ENCODE peak calls at places on chromosome 1, in seven cellular contexts. One of them, this sample, is unnamed. For H3K4me1, the result is how much of the 10 kb centered on the place peaks cover.

GRCh38 chr1:57132993-57133614 is 167.3 kb upstream of the C8B start:
- DNase-seq in neural progenitor cell: no peak
- DNase-seq in A549: no peak
- DNase-seq in upper lobe of right lung: no peak
- DNase-seq in OCI-LY7: no peak
- DNase-seq in stomach: no peak
- DNase-seq in uterus: no peak
- DNase-seq in this sample: no peak

GRCh38 chr1:183024352-183025337 is 1.4 kb downstream of the LAMC1 start:
- DNase-seq in neural progenitor cell: peak
- DNase-seq in A549: no peak
- DNase-seq in upper lobe of right lung: no peak
- DNase-seq in OCI-LY7: peak
- DNase-seq in stomach: no peak
- DNase-seq in uterus: no peak
- DNase-seq in this sample: no peak

GRCh38 chr1:66778266-66778665 is 22.8 kb downstream of the INSL5 start:
- DNase-seq in neural progenitor cell: no peak
- DNase-seq in A549: no peak
- DNase-seq in upper lobe of right lung: no peak
- DNase-seq in OCI-LY7: no peak
- DNase-seq in stomach: no peak
- DNase-seq in uterus: no peak
- DNase-seq in this sample: no peak

GRCh38 chr1:43285269-43285986 is at the start of gene C1orf210:
- DNase-seq in neural progenitor cell: peak
- DNase-seq in A549: no peak
- DNase-seq in upper lobe of right lung: peak
- DNase-seq in OCI-LY7: no peak
- DNase-seq in stomach: peak
- DNase-seq in uterus: no peak
- DNase-seq in this sample: no peak

GRCh38 chr1:208919371-208919770 is 664.1 kb upstream of the CAMK1G start:
- DNase-seq in neural progenitor cell: no peak
- DNase-seq in A549: no peak
- DNase-seq in upper lobe of right lung: no peak
- DNase-seq in OCI-LY7: no peak
- DNase-seq in stomach: no peak
- DNase-seq in uterus: no peak
- DNase-seq in this sample: no peak

GRCh38 chr1:2548068-2548589 is 8.0 kb upstream of the TNFRSF14 start:
- DNase-seq in neural progenitor cell: peak
- DNase-seq in A549: peak
- DNase-seq in upper lobe of right lung: peak
- DNase-seq in OCI-LY7: peak
- DNase-seq in stomach: peak
- DNase-seq in uterus: peak
- DNase-seq in this sample: peak

GRCh38 chr1:81424056-81424455 is 376.7 kb upstream of the ADGRL2 start:
- DNase-seq in neural progenitor cell: no peak
- DNase-seq in A549: no peak
- DNase-seq in upper lobe of right lung: no peak
- DNase-seq in OCI-LY7: no peak
- DNase-seq in stomach: no peak
- DNase-seq in uterus: no peak
- DNase-seq in this sample: no peak

GRCh38 chr1:91635763-91636162 is 135.1 kb downstream of the CDC7 start:
- DNase-seq in neural progenitor cell: no peak
- DNase-seq in A549: no peak
- DNase-seq in upper lobe of right lung: no peak
- DNase-seq in OCI-LY7: no peak
- DNase-seq in stomach: no peak
- DNase-seq in uterus: no peak
- DNase-seq in this sample: no peak

GRCh38 chr1:52189898-52190480 is 48.1 kb downstream of the ZFYVE9 start:
- DNase-seq in neural progenitor cell: no peak
- DNase-seq in A549: no peak
- DNase-seq in upper lobe of right lung: no peak
- DNase-seq in OCI-LY7: no peak
- DNase-seq in stomach: no peak
- DNase-seq in uterus: no peak
- DNase-seq in this sample: no peak

GRCh38 chr1:180586671-180587155 is 27.9 kb downstream of the OVAAL start:
- DNase-seq in neural progenitor cell: no peak
- DNase-seq in A549: peak
- DNase-seq in upper lobe of right lung: no peak
- DNase-seq in OCI-LY7: no peak
- DNase-seq in stomach: peak
- DNase-seq in uterus: no peak
- DNase-seq in this sample: peak

GRCh38 chr1:63843010-63843409 is 69.2 kb downstream of the ROR1 start:
- DNase-seq in neural progenitor cell: no peak
- DNase-seq in A549: no peak
- DNase-seq in upper lobe of right lung: no peak
- DNase-seq in OCI-LY7: no peak
- DNase-seq in stomach: no peak
- DNase-seq in uterus: no peak
- DNase-seq in this sample: no peak

GRCh38 chr1:92168657-92169056 is 49.1 kb upstream of the C1orf146 start:
- DNase-seq in neural progenitor cell: peak
- DNase-seq in A549: no peak
- DNase-seq in upper lobe of right lung: no peak
- DNase-seq in OCI-LY7: no peak
- DNase-seq in stomach: no peak
- DNase-seq in uterus: no peak
- DNase-seq in this sample: no peak

GRCh38 chr1:206698011-206698410 is 13.3 kb downstream of the MAPKAPK2 start:
- DNase-seq in neural progenitor cell: no peak
- DNase-seq in A549: no peak
- DNase-seq in upper lobe of right lung: no peak
- DNase-seq in OCI-LY7: no peak
- DNase-seq in stomach: no peak
- DNase-seq in uterus: no peak
- DNase-seq in this sample: no peak

GRCh38 chr1:112710586-112710985 is 3.7 kb upstream of the RHOC start:
- DNase-seq in neural progenitor cell: no peak
- DNase-seq in A549: no peak
- DNase-seq in upper lobe of right lung: no peak
- DNase-seq in OCI-LY7: no peak
- DNase-seq in stomach: no peak
- DNase-seq in uterus: no peak
- DNase-seq in this sample: no peak

GRCh38 chr1:167220537-167221125 is at the start of gene POU2F1:
- DNase-seq in neural progenitor cell: peak
- DNase-seq in A549: peak
- DNase-seq in upper lobe of right lung: peak
- DNase-seq in OCI-LY7: peak
- DNase-seq in stomach: peak
- DNase-seq in uterus: peak
- DNase-seq in this sample: peak
- H3K4me1 ChIP-seq in neural progenitor cell: under half
- H3K4me1 ChIP-seq in A549: under half
- H3K4me1 ChIP-seq in upper lobe of right lung: under half
- H3K4me1 ChIP-seq in OCI-LY7: under half
- H3K4me1 ChIP-seq in stomach: under half
- H3K4me1 ChIP-seq in uterus: under half
- H3K4me1 ChIP-seq in this sample: under half

GRCh38 chr1:194723067-194723466 is 1536.7 kb upstream of the B3GALT2 start:
- DNase-seq in neural progenitor cell: no peak
- DNase-seq in A549: no peak
- DNase-seq in upper lobe of right lung: no peak
- DNase-seq in OCI-LY7: no peak
- DNase-seq in stomach: no peak
- DNase-seq in uterus: no peak
- DNase-seq in this sample: no peak
- H3K4me3 ChIP-seq in neural progenitor cell: no peak
- H3K4me3 ChIP-seq in A549: no peak
- H3K4me3 ChIP-seq in upper lobe of right lung: no peak
- H3K4me3 ChIP-seq in OCI-LY7: no peak
- H3K4me3 ChIP-seq in stomach: no peak
- H3K4me3 ChIP-seq in uterus: no peak
- H3K4me3 ChIP-seq in this sample: no peak

DNA sequence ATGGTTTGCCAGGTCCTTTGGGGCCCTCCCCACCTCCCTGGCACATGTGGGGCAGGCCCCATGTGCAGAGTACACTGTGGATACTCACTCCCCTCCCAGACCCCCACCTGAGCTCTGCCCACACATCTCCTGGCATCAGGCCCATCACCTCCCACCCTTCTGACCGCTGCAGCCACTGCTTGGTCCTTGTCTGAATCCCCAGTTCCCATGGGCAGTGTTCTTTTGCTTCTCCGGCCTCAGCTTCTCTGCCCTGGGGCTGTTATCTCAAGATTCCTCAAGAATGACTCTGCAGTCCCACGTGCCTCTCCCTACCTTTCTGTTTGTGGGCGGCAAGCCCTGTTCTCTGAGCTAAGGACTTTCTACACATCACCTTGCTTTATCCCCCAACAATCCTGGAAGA is 187.7 kb upstream of the EDN2 start:
- DNase-seq in neural progenitor cell: no peak
- DNase-seq in A549: peak
- DNase-seq in upper lobe of right lung: peak
- DNase-seq in OCI-LY7: no peak
- DNase-seq in stomach: peak
- DNase-seq in uterus: no peak
- DNase-seq in this sample: no peak
- H3K27ac ChIP-seq in neural progenitor cell: no peak
- H3K27ac ChIP-seq in A549: peak
- H3K27ac ChIP-seq in upper lobe of right lung: no peak
- H3K27ac ChIP-seq in OCI-LY7: no peak
- H3K27ac ChIP-seq in stomach: peak
- H3K27ac ChIP-seq in uterus: no peak
- H3K27ac ChIP-seq in this sample: peak

GRCh38 chr1:228293393-228293792 is 85.5 kb downstream of the OBSCN start:
- DNase-seq in neural progenitor cell: no peak
- DNase-seq in A549: no peak
- DNase-seq in upper lobe of right lung: peak
- DNase-seq in OCI-LY7: no peak
- DNase-seq in stomach: no peak
- DNase-seq in uterus: no peak
- DNase-seq in this sample: no peak
- H3K4me1 ChIP-seq in neural progenitor cell: under half
- H3K4me1 ChIP-seq in A549: under half
- H3K4me1 ChIP-seq in upper lobe of right lung: under half
- H3K4me1 ChIP-seq in OCI-LY7: under half
- H3K4me1 ChIP-seq in stomach: under half
- H3K4me1 ChIP-seq in uterus: under half
- H3K4me1 ChIP-seq in this sample: under half

GRCh38 chr1:152107289-152107983 is 7.8 kb downstream of the TCHH start:
- DNase-seq in neural progenitor cell: no peak
- DNase-seq in A549: peak
- DNase-seq in upper lobe of right lung: peak
- DNase-seq in OCI-LY7: no peak
- DNase-seq in stomach: no peak
- DNase-seq in uterus: no peak
- DNase-seq in this sample: no peak
- H3K4me3 ChIP-seq in neural progenitor cell: no peak
- H3K4me3 ChIP-seq in A549: peak
- H3K4me3 ChIP-seq in upper lobe of right lung: peak
- H3K4me3 ChIP-seq in OCI-LY7: no peak
- H3K4me3 ChIP-seq in stomach: peak
- H3K4me3 ChIP-seq in uterus: no peak
- H3K4me3 ChIP-seq in this sample: no peak

GRCh38 chr1:36306902-36307456 is 811 bp downstream of the SH3D21 start:
- DNase-seq in neural progenitor cell: peak
- DNase-seq in A549: peak
- DNase-seq in upper lobe of right lung: peak
- DNase-seq in OCI-LY7: peak
- DNase-seq in stomach: peak
- DNase-seq in uterus: peak
- DNase-seq in this sample: peak
- H3K27ac ChIP-seq in neural progenitor cell: no peak
- H3K27ac ChIP-seq in A549: peak
- H3K27ac ChIP-seq in upper lobe of right lung: peak
- H3K27ac ChIP-seq in OCI-LY7: peak
- H3K27ac ChIP-seq in stomach: peak
- H3K27ac ChIP-seq in uterus: no peak
- H3K27ac ChIP-seq in this sample: peak

GRCh38 chr1:201761871-201762270 is 67.1 kb upstream of the IPO9 start:
- DNase-seq in neural progenitor cell: no peak
- DNase-seq in A549: no peak
- DNase-seq in upper lobe of right lung: no peak
- DNase-seq in OCI-LY7: no peak
- DNase-seq in stomach: no peak
- DNase-seq in uterus: no peak
- DNase-seq in this sample: no peak

GRCh38 chr1:201761178-201761577 is 67.8 kb upstream of the IPO9 start:
- DNase-seq in neural progenitor cell: no peak
- DNase-seq in A549: no peak
- DNase-seq in upper lobe of right lung: no peak
- DNase-seq in OCI-LY7: no peak
- DNase-seq in stomach: no peak
- DNase-seq in uterus: no peak
- DNase-seq in this sample: no peak

GRCh38 chr1:201763439-201764140 is 65.4 kb upstream of the IPO9 start:
- DNase-seq in neural progenitor cell: peak
- DNase-seq in A549: no peak
- DNase-seq in upper lobe of right lung: no peak
- DNase-seq in OCI-LY7: no peak
- DNase-seq in stomach: no peak
- DNase-seq in uterus: no peak
- DNase-seq in this sample: no peak

GRCh38 chr1:201766117-201766863 is 62.7 kb upstream of the IPO9 start:
- DNase-seq in neural progenitor cell: no peak
- DNase-seq in A549: no peak
- DNase-seq in upper lobe of right lung: no peak
- DNase-seq in OCI-LY7: no peak
- DNase-seq in stomach: no peak
- DNase-seq in uterus: peak
- DNase-seq in this sample: no peak

DNA sequence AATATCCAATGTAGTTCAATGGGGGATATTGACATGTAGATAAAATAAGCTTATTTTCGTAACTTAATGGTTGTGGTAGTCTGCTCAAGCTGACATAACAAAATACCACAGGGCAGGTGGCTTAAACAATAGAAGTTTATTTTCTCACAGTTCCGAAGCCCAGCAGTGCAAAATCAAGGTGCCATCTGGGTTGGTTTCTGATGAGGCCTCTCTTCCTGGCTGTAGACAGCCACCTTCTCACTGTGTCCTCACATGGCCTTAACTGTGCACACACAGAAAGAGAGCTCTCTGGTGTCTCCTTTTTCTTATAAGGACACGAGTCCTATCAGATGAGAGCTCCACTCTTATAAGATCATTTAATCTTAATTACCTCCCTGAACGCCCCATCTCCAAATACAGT is 64.8 kb upstream of the IPO9 start:
- DNase-seq in neural progenitor cell: no peak
- DNase-seq in A549: no peak
- DNase-seq in upper lobe of right lung: no peak
- DNase-seq in OCI-LY7: no peak
- DNase-seq in stomach: no peak
- DNase-seq in uterus: no peak
- DNase-seq in this sample: no peak
- H3K4me1 ChIP-seq in neural progenitor cell: half or more
- H3K4me1 ChIP-seq in A549: under half
- H3K4me1 ChIP-seq in upper lobe of right lung: under half
- H3K4me1 ChIP-seq in OCI-LY7: under half
- H3K4me1 ChIP-seq in stomach: under half
- H3K4me1 ChIP-seq in uterus: under half
- H3K4me1 ChIP-seq in this sample: under half

This sample was measured in CD4-positive, CD25-positive, alpha-beta regulatory T cell.